ENCODE peak calls at places on chromosomes 3 and 15, in seven cellular contexts. H, F, A, K, S, B and I are unnamed samples.

GRCh38 chr3:133915685-133916639 is 20.3 kb upstream of the RAB6B start:
- DNase-seq in A (no peak), H (no peak), B (no peak), S (no peak), K (no peak), F (no peak), I (no peak)

GRCh38 chr3:142180761-142181362 is 31.5 kb upstream of the TFDP2 start:
- DNase-seq in B (peak), F (peak), A (peak), S (no peak), K (no peak), H (peak), I (peak)

GRCh38 chr15:39059886-39060285 is 495.3 kb upstream of the RASGRP1 start:
- DNase-seq in F (no peak), A (no peak), S (peak), H (no peak), B (no peak), K (no peak), I (peak)

GRCh38 chr3:185089751-185090150 is 63.1 kb downstream of the C3orf70 start:
- DNase-seq in K (no peak), S (no peak), F (no peak), H (no peak), B (no peak), A (no peak), I (no peak)

GRCh38 chr3:148229107-148229506 is 468.6 kb upstream of the AGTR1 start:
- DNase-seq in H (no peak), S (no peak), A (no peak), F (no peak), B (no peak), K (no peak), I (no peak)

GRCh38 chr3:190265126-190265525 is 57.1 kb downstream of the CLDN1 start:
- DNase-seq in S (no peak), B (no peak), H (no peak), A (no peak), K (no peak), F (no peak), I (peak)

GRCh38 chr15:48500595-48500994 is 144.9 kb downstream of the FBN1 start:
- DNase-seq in A (no peak), H (no peak), K (no peak), F (no peak), S (no peak), B (no peak), I (peak)

GRCh38 chr3:194163697-194164096 is 27.7 kb downstream of the HES1 start:
- DNase-seq in A (no peak), K (no peak), F (no peak), H (no peak), S (no peak), B (no peak), I (no peak)

GRCh38 chr3:178966299-178967183 is 105.1 kb downstream of the ZMAT3 start:
- DNase-seq in A (no peak), F (no peak), H (no peak), B (no peak), S (no peak), K (no peak), I (peak)

GRCh38 chr3:129238945-129239705 is 10.3 kb upstream of the COPG1 start:
- DNase-seq in K (no peak), S (no peak), H (peak), B (no peak), F (no peak), A (no peak), I (peak)

GRCh38 chr3:151203053-151203420 is at the start of gene GPR171:
- DNase-seq in B (no peak), S (no peak), H (peak), K (no peak), F (no peak), A (peak), I (no peak)

GRCh38 chr3:67648701-67649100 is 5.7 kb downstream of the SUCLG2 start:
- DNase-seq in K (no peak), F (no peak), S (no peak), H (no peak), B (no peak), A (no peak), I (no peak)

GRCh38 chr3:141457624-141458236 is 29.1 kb upstream of the RASA2 start:
- DNase-seq in F (no peak), K (no peak), H (no peak), A (no peak), S (no peak), B (no peak), I (peak)

GRCh38 chr3:184597783-184598182 is 36.2 kb downstream of the EPHB3 start:
- DNase-seq in H (no peak), S (no peak), F (no peak), K (peak), A (no peak), B (no peak), I (no peak)

GRCh38 chr15:78951841-78952238 is 7.0 kb upstream of the CTSH start:
- DNase-seq in B (no peak), F (no peak), K (no peak), A (no peak), S (no peak), H (no peak), I (no peak)

GRCh38 chr3:152737021-152737908 is 97.7 kb upstream of the P2RY1 start:
- DNase-seq in A (no peak), K (no peak), F (no peak), S (peak), H (no peak), B (no peak), I (peak)

GRCh38 chr15:50876260-50876988 is 32.1 kb upstream of the AP4E1 start:
- DNase-seq in A (no peak), B (no peak), H (no peak), S (no peak), K (no peak), F (no peak), I (no peak)

GRCh38 chr15:81789403-81789802 is 256.4 kb downstream of the MEX3B start:
- DNase-seq in S (no peak), B (no peak), F (no peak), A (no peak), K (no peak), H (no peak), I (no peak)

GRCh38 chr3:38003371-38003816 is 12.8 kb downstream of the VILL start:
- DNase-seq in F (no peak), A (no peak), H (peak), S (no peak), K (peak), B (peak), I (peak)

GRCh38 chr15:96947830-96948229 is 617.3 kb downstream of the NR2F2 start:
- DNase-seq in H (no peak), A (no peak), K (no peak), S (no peak), B (no peak), F (no peak), I (no peak)

GRCh38 chr3:42498791-42499477 is 3.5 kb upstream of the VIPR1 start:
- DNase-seq in K (no peak), A (peak), H (peak), F (no peak), B (no peak), S (no peak), I (no peak)

GRCh38 chr3:104952587-104952986 is 414.1 kb upstream of the ALCAM start:
- DNase-seq in K (no peak), A (no peak), H (no peak), F (no peak), S (peak), B (no peak), I (peak)

GRCh38 chr3:126355777-126356372 is 1.3 kb downstream of the KLF15 start:
- DNase-seq in B (peak), H (peak), F (no peak), S (no peak), A (no peak), K (peak), I (peak)

GRCh38 chr3:186902154-186902553 is 28.2 kb upstream of the ST6GAL1 start:
- DNase-seq in S (no peak), A (no peak), K (no peak), F (no peak), H (no peak), B (no peak), I (no peak)